ENCODE peak calls at places on chromosomes 2 and 18, in nine cellular contexts. One of them, this sample, is unnamed.

GRCh38 chr2:203673933-203674332 is 32.5 kb upstream of the CD28 start:
- DNase-seq in GM13977: peak; percentile 50
- DNase-seq in kidney epithelial cell: no peak
- DNase-seq in uterus: no peak
- DNase-seq in IMR-90: no peak
- DNase-seq in lower lobe of right lung: no peak
- DNase-seq in tibial artery: no peak
- DNase-seq in heart right ventricle: no peak
- DNase-seq in GM23338: no peak
- DNase-seq in this sample: peak; percentile 50

GRCh38 chr2:177857538-177857937 is 215.0 kb downstream of the PDE11A start:
- DNase-seq in GM13977: no peak
- DNase-seq in kidney epithelial cell: no peak
- DNase-seq in uterus: no peak
- DNase-seq in IMR-90: no peak
- DNase-seq in lower lobe of right lung: no peak
- DNase-seq in tibial artery: no peak
- DNase-seq in heart right ventricle: no peak
- DNase-seq in GM23338: no peak
- DNase-seq in this sample: no peak

GRCh38 chr2:187917535-187917934 is 363.3 kb upstream of the TFPI start:
- DNase-seq in GM13977: no peak
- DNase-seq in kidney epithelial cell: no peak
- DNase-seq in uterus: no peak
- DNase-seq in IMR-90: peak; percentile 61
- DNase-seq in lower lobe of right lung: no peak
- DNase-seq in tibial artery: no peak
- DNase-seq in heart right ventricle: no peak
- DNase-seq in GM23338: no peak
- DNase-seq in this sample: no peak

GRCh38 chr18:44133483-44133882 is 547.2 kb upstream of the SETBP1 start:
- DNase-seq in GM13977: no peak
- DNase-seq in kidney epithelial cell: no peak
- DNase-seq in uterus: no peak
- DNase-seq in IMR-90: no peak
- DNase-seq in lower lobe of right lung: no peak
- DNase-seq in tibial artery: no peak
- DNase-seq in heart right ventricle: no peak
- DNase-seq in GM23338: no peak
- DNase-seq in this sample: no peak

GRCh38 chr2:2886934-2887333 is 490.7 kb downstream of the EIPR1 start:
- DNase-seq in GM13977: no peak
- DNase-seq in kidney epithelial cell: no peak
- DNase-seq in uterus: no peak
- DNase-seq in IMR-90: no peak
- DNase-seq in lower lobe of right lung: no peak
- DNase-seq in tibial artery: peak; percentile 15
- DNase-seq in heart right ventricle: no peak
- DNase-seq in GM23338: no peak
- DNase-seq in this sample: no peak

GRCh38 chr18:26429535-26429934 is 118.8 kb downstream of the KCTD1 start:
- DNase-seq in GM13977: no peak
- DNase-seq in kidney epithelial cell: peak; percentile 67
- DNase-seq in uterus: no peak
- DNase-seq in IMR-90: peak; percentile 88
- DNase-seq in lower lobe of right lung: no peak
- DNase-seq in tibial artery: no peak
- DNase-seq in heart right ventricle: no peak
- DNase-seq in GM23338: peak; percentile 37
- DNase-seq in this sample: no peak

GRCh38 chr2:218310853-218311542 is 18.7 kb upstream of the TMBIM1 start:
- DNase-seq in GM13977: no peak
- DNase-seq in kidney epithelial cell: no peak
- DNase-seq in uterus: no peak
- DNase-seq in IMR-90: no peak
- DNase-seq in lower lobe of right lung: no peak
- DNase-seq in tibial artery: no peak
- DNase-seq in heart right ventricle: no peak
- DNase-seq in GM23338: no peak
- DNase-seq in this sample: no peak

GRCh38 chr2:144541411-144541810 is 21.5 kb upstream of the ZEB2 start:
- DNase-seq in GM13977: no peak
- DNase-seq in kidney epithelial cell: no peak
- DNase-seq in uterus: no peak
- DNase-seq in IMR-90: peak; percentile 50
- DNase-seq in lower lobe of right lung: no peak
- DNase-seq in tibial artery: no peak
- DNase-seq in heart right ventricle: no peak
- DNase-seq in GM23338: no peak
- DNase-seq in this sample: no peak

GRCh38 chr2:62999905-63000304 is 50.7 kb upstream of the OTX1 start:
- DNase-seq in GM13977: no peak
- DNase-seq in kidney epithelial cell: no peak
- DNase-seq in uterus: peak; percentile 19
- DNase-seq in IMR-90: no peak
- DNase-seq in lower lobe of right lung: no peak
- DNase-seq in tibial artery: peak; percentile 84
- DNase-seq in heart right ventricle: peak; percentile 32
- DNase-seq in GM23338: no peak
- DNase-seq in this sample: no peak

GRCh38 chr2:99825630-99826029 is 316.8 kb downstream of the AFF3 start:
- DNase-seq in GM13977: no peak
- DNase-seq in kidney epithelial cell: no peak
- DNase-seq in uterus: no peak
- DNase-seq in IMR-90: no peak
- DNase-seq in lower lobe of right lung: no peak
- DNase-seq in tibial artery: no peak
- DNase-seq in heart right ventricle: no peak
- DNase-seq in GM23338: no peak
- DNase-seq in this sample: no peak

GRCh38 chr18:45518770-45519169 is 96.5 kb upstream of the SLC14A2 start:
- DNase-seq in GM13977: no peak
- DNase-seq in kidney epithelial cell: no peak
- DNase-seq in uterus: no peak
- DNase-seq in IMR-90: no peak
- DNase-seq in lower lobe of right lung: no peak
- DNase-seq in tibial artery: no peak
- DNase-seq in heart right ventricle: no peak
- DNase-seq in GM23338: no peak
- DNase-seq in this sample: no peak

GRCh38 chr2:31296641-31297287 is 62.8 kb downstream of the EHD3 start:
- DNase-seq in GM13977: no peak
- DNase-seq in kidney epithelial cell: no peak
- DNase-seq in uterus: no peak
- DNase-seq in IMR-90: peak; percentile 48
- DNase-seq in lower lobe of right lung: no peak
- DNase-seq in tibial artery: no peak
- DNase-seq in heart right ventricle: no peak
- DNase-seq in GM23338: no peak
- DNase-seq in this sample: no peak

DNA sequence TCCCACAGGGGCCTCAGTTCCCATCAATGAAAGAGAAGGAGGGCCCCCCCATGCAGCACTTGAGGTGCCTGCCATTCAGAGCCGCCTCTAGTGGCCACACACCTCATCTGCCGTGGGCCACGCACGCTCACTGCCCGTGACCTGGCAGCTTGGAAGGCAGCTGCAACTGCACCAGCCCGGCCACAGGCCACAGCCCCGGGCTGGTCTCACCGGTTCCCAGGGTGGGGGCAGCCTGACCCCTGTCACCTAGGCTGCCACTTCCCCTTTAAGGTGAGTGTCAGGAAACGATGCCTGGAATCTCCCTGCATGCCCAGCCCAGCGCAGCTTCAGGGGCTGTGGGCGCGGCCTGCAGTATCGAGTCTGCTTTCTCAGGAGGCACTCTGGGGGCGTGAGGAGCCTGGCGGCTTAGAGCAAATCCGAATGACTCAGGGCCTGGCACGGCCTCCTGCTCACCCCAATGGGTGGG is 2.6 kb downstream of the MAB21L4 start:
- DNase-seq in GM13977: no peak
- DNase-seq in kidney epithelial cell: peak; percentile 26
- DNase-seq in uterus: no peak
- DNase-seq in IMR-90: peak; percentile 36
- DNase-seq in lower lobe of right lung: no peak
- DNase-seq in tibial artery: no peak
- DNase-seq in heart right ventricle: no peak
- DNase-seq in GM23338: no peak
- DNase-seq in this sample: no peak
- TF ChIP-seq CTCF in GM13977: no peak
- TF ChIP-seq CTCF in kidney epithelial cell: peak; percentile 24
- TF ChIP-seq CTCF in uterus: no peak
- TF ChIP-seq CTCF in IMR-90: no peak
- TF ChIP-seq CTCF in lower lobe of right lung: no peak
- TF ChIP-seq CTCF in tibial artery: no peak
- TF ChIP-seq CTCF in heart right ventricle: no peak
- TF ChIP-seq CTCF in GM23338: no peak
- TF ChIP-seq CTCF in this sample: no peak

GRCh38 chr2:232513389-232513788 is 6.8 kb upstream of the PRSS56 start:
- DNase-seq in GM13977: no peak
- DNase-seq in kidney epithelial cell: no peak
- DNase-seq in uterus: no peak
- DNase-seq in IMR-90: no peak
- DNase-seq in lower lobe of right lung: no peak
- DNase-seq in tibial artery: no peak
- DNase-seq in heart right ventricle: no peak
- DNase-seq in GM23338: no peak
- DNase-seq in this sample: no peak
- TF ChIP-seq CTCF in GM13977: no peak
- TF ChIP-seq CTCF in kidney epithelial cell: no peak
- TF ChIP-seq CTCF in uterus: no peak
- TF ChIP-seq CTCF in IMR-90: no peak
- TF ChIP-seq CTCF in lower lobe of right lung: no peak
- TF ChIP-seq CTCF in tibial artery: no peak
- TF ChIP-seq CTCF in heart right ventricle: no peak
- TF ChIP-seq CTCF in GM23338: no peak
- TF ChIP-seq CTCF in this sample: no peak

DNA sequence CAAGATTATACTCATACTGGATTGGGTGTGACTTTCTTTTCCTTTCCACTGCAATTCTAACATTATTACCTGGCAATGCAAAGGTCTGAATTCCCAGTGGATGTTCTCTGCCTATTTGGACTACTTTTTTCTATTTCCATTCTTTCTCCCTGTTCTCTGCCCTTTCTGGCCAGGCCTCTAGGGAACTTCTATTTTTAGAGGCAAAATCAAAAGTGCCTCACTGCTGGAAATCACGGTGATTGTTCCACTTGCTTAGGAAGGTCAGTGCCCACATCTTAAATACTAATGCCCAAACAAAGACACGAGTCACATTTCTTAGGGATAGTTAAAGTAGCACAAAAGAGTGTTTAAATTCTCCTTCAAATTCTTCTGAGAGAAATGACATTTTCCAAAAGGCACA is 34.9 kb downstream of the ST6GAL2 start:
- DNase-seq in GM13977: no peak
- DNase-seq in kidney epithelial cell: no peak
- DNase-seq in uterus: no peak
- DNase-seq in IMR-90: no peak
- DNase-seq in lower lobe of right lung: no peak
- DNase-seq in tibial artery: no peak
- DNase-seq in heart right ventricle: no peak
- DNase-seq in GM23338: no peak
- DNase-seq in this sample: no peak
- TF ChIP-seq CTCF in GM13977: no peak
- TF ChIP-seq CTCF in kidney epithelial cell: no peak
- TF ChIP-seq CTCF in uterus: no peak
- TF ChIP-seq CTCF in IMR-90: no peak
- TF ChIP-seq CTCF in lower lobe of right lung: no peak
- TF ChIP-seq CTCF in tibial artery: peak; percentile 35
- TF ChIP-seq CTCF in heart right ventricle: no peak
- TF ChIP-seq CTCF in GM23338: no peak
- TF ChIP-seq CTCF in this sample: no peak

GRCh38 chr2:26178746-26179436 is 6.0 kb downstream of the GAREM2 start:
- DNase-seq in GM13977: peak; percentile 59
- DNase-seq in kidney epithelial cell: no peak
- DNase-seq in uterus: no peak
- DNase-seq in IMR-90: no peak
- DNase-seq in lower lobe of right lung: peak; percentile 56
- DNase-seq in tibial artery: no peak
- DNase-seq in heart right ventricle: no peak
- DNase-seq in GM23338: peak; percentile 66
- DNase-seq in this sample: peak; percentile 42
- TF ChIP-seq CTCF in GM13977: no peak
- TF ChIP-seq CTCF in kidney epithelial cell: no peak
- TF ChIP-seq CTCF in uterus: no peak
- TF ChIP-seq CTCF in IMR-90: no peak
- TF ChIP-seq CTCF in lower lobe of right lung: no peak
- TF ChIP-seq CTCF in tibial artery: no peak
- TF ChIP-seq CTCF in heart right ventricle: no peak
- TF ChIP-seq CTCF in GM23338: peak; percentile 6
- TF ChIP-seq CTCF in this sample: no peak

DNA sequence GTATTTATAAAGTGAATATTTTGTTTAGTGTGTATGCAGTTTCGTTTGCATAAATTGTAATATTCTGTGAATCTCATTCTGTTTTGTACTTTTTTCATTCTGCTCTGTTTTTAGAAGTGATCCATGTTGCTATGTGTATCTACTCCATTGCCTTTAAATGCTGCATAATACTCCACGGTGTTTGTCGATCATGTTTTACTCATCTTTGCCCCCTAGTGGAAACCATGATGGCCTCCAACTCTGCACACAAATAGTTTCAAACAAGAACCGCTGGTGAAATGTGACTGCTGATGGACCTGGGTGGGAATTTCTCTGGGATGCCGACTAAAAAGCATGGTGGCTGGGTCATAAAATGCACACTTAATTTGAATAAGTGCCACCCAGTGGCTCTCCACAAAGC is 32.0 kb upstream of the SKOR2 start:
- DNase-seq in GM13977: no peak
- DNase-seq in kidney epithelial cell: no peak
- DNase-seq in uterus: no peak
- DNase-seq in IMR-90: peak; percentile 33
- DNase-seq in lower lobe of right lung: no peak
- DNase-seq in tibial artery: no peak
- DNase-seq in heart right ventricle: no peak
- DNase-seq in GM23338: peak; percentile 79
- DNase-seq in this sample: no peak
- TF ChIP-seq CTCF in GM13977: peak; percentile 32
- TF ChIP-seq CTCF in kidney epithelial cell: peak; percentile 45
- TF ChIP-seq CTCF in uterus: no peak
- TF ChIP-seq CTCF in IMR-90: peak; percentile 53
- TF ChIP-seq CTCF in lower lobe of right lung: peak; percentile 26
- TF ChIP-seq CTCF in tibial artery: no peak
- TF ChIP-seq CTCF in heart right ventricle: peak; percentile 47
- TF ChIP-seq CTCF in GM23338: peak; percentile 73
- TF ChIP-seq CTCF in this sample: no peak

This sample was measured in GM10248.